ENCODE peak calls at places on chromosomes 3 and 15, in six cellular contexts. One of them, this sample, is unnamed.

GRCh38 chr3:12401208-12401607 is 83.1 kb upstream of the TSEN2 start:
- DNase-seq in H9: no peak
- DNase-seq in right atrium auricular region: no peak
- DNase-seq in suprapubic skin: no peak
- DNase-seq in PC-3: no peak
- DNase-seq in cardiac muscle cell: no peak
- DNase-seq in this sample: no peak

GRCh38 chr3:72485649-72486048 is 362.6 kb downstream of the SHQ1 start:
- DNase-seq in H9: no peak
- DNase-seq in right atrium auricular region: no peak
- DNase-seq in suprapubic skin: no peak
- DNase-seq in PC-3: no peak
- DNase-seq in cardiac muscle cell: peak; percentile 74
- DNase-seq in this sample: no peak

GRCh38 chr3:43171770-43172169 is 65.9 kb upstream of the POMGNT2 start:
- DNase-seq in H9: no peak
- DNase-seq in right atrium auricular region: no peak
- DNase-seq in suprapubic skin: no peak
- DNase-seq in PC-3: peak; percentile 56
- DNase-seq in cardiac muscle cell: no peak
- DNase-seq in this sample: no peak

GRCh38 chr15:41811432-41812195 is 16.3 kb upstream of the JMJD7 start:
- DNase-seq in H9: peak; percentile 81
- DNase-seq in right atrium auricular region: peak; percentile 84
- DNase-seq in suprapubic skin: peak; percentile 89
- DNase-seq in PC-3: peak; percentile 89
- DNase-seq in cardiac muscle cell: peak; percentile 91
- DNase-seq in this sample: peak; percentile 80

GRCh38 chr3:171833006-171833405 is 10.1 kb upstream of the TMEM212 start:
- DNase-seq in H9: no peak
- DNase-seq in right atrium auricular region: no peak
- DNase-seq in suprapubic skin: no peak
- DNase-seq in PC-3: no peak
- DNase-seq in cardiac muscle cell: no peak
- DNase-seq in this sample: no peak

GRCh38 chr3:115804722-115805121 is 181.4 kb downstream of the GAP43 start:
- DNase-seq in H9: no peak
- DNase-seq in right atrium auricular region: no peak
- DNase-seq in suprapubic skin: no peak
- DNase-seq in PC-3: peak; percentile 96
- DNase-seq in cardiac muscle cell: peak; percentile 85
- DNase-seq in this sample: no peak

GRCh38 chr3:169479314-169479939 is 184.1 kb downstream of the MECOM start:
- DNase-seq in H9: no peak
- DNase-seq in right atrium auricular region: no peak
- DNase-seq in suprapubic skin: no peak
- DNase-seq in PC-3: no peak
- DNase-seq in cardiac muscle cell: peak; percentile 39
- DNase-seq in this sample: no peak

GRCh38 chr3:161821591-161821990 is 325.0 kb downstream of the OTOL1 start:
- DNase-seq in H9: no peak
- DNase-seq in right atrium auricular region: no peak
- DNase-seq in suprapubic skin: no peak
- DNase-seq in PC-3: peak; percentile 37
- DNase-seq in cardiac muscle cell: no peak
- DNase-seq in this sample: no peak

GRCh38 chr15:47517737-47518136 is 199.6 kb upstream of the SEMA6D start:
- DNase-seq in H9: no peak
- DNase-seq in right atrium auricular region: no peak
- DNase-seq in suprapubic skin: no peak
- DNase-seq in PC-3: no peak
- DNase-seq in cardiac muscle cell: peak; percentile 56
- DNase-seq in this sample: no peak

GRCh38 chr3:71388535-71389120 is 194.9 kb downstream of the FOXP1 start:
- DNase-seq in H9: no peak
- DNase-seq in right atrium auricular region: no peak
- DNase-seq in suprapubic skin: no peak
- DNase-seq in PC-3: no peak
- DNase-seq in cardiac muscle cell: no peak
- DNase-seq in this sample: peak; percentile 45

GRCh38 chr3:60528651-60529050 is 722.6 kb downstream of the FHIT start:
- DNase-seq in H9: no peak
- DNase-seq in right atrium auricular region: no peak
- DNase-seq in suprapubic skin: no peak
- DNase-seq in PC-3: no peak
- DNase-seq in cardiac muscle cell: no peak
- DNase-seq in this sample: no peak
- H3K4me1 ChIP-seq in H9: no peaks in the 10 kb centered on the region
- H3K4me1 ChIP-seq in right atrium auricular region: no peaks in the 10 kb centered on the region
- H3K4me1 ChIP-seq in suprapubic skin: no peaks in the 10 kb centered on the region
- H3K4me1 ChIP-seq in PC-3: no peaks in the 10 kb centered on the region
- H3K4me1 ChIP-seq in cardiac muscle cell: no peaks in the 10 kb centered on the region
- H3K4me1 ChIP-seq in this sample: no peaks in the 10 kb centered on the region

GRCh38 chr3:187736418-187736871 is 8.8 kb downstream of the BCL6 start:
- DNase-seq in H9: no peak
- DNase-seq in right atrium auricular region: no peak
- DNase-seq in suprapubic skin: no peak
- DNase-seq in PC-3: peak; percentile 45
- DNase-seq in cardiac muscle cell: peak; percentile 75
- DNase-seq in this sample: no peak

GRCh38 chr3:187734841-187735240 is 10.4 kb downstream of the BCL6 start:
- DNase-seq in H9: no peak
- DNase-seq in right atrium auricular region: no peak
- DNase-seq in suprapubic skin: no peak
- DNase-seq in PC-3: no peak
- DNase-seq in cardiac muscle cell: peak; percentile 24
- DNase-seq in this sample: no peak

GRCh38 chr3:187733371-187733770 is 11.9 kb downstream of the BCL6 start:
- DNase-seq in H9: no peak
- DNase-seq in right atrium auricular region: no peak
- DNase-seq in suprapubic skin: no peak
- DNase-seq in PC-3: no peak
- DNase-seq in cardiac muscle cell: no peak
- DNase-seq in this sample: no peak

GRCh38 chr3:187735837-187736236 is 9.4 kb downstream of the BCL6 start:
- DNase-seq in H9: no peak
- DNase-seq in right atrium auricular region: no peak
- DNase-seq in suprapubic skin: no peak
- DNase-seq in PC-3: no peak
- DNase-seq in cardiac muscle cell: peak; percentile 10
- DNase-seq in this sample: no peak

GRCh38 chr3:187735383-187735782 is 9.9 kb downstream of the BCL6 start:
- DNase-seq in H9: no peak
- DNase-seq in right atrium auricular region: no peak
- DNase-seq in suprapubic skin: no peak
- DNase-seq in PC-3: no peak
- DNase-seq in cardiac muscle cell: no peak
- DNase-seq in this sample: no peak
- H3K4me1 ChIP-seq in H9: peaks cover 10% of the 10 kb centered on the region
- H3K4me1 ChIP-seq in right atrium auricular region: no peaks in the 10 kb centered on the region
- H3K4me1 ChIP-seq in suprapubic skin: peaks cover 54% of the 10 kb centered on the region
- H3K4me1 ChIP-seq in PC-3: peaks cover 22% of the 10 kb centered on the region
- H3K4me1 ChIP-seq in cardiac muscle cell: peaks cover 15% of the 10 kb centered on the region
- H3K4me1 ChIP-seq in this sample: no peaks in the 10 kb centered on the region

GRCh38 chr3:157163554-157163953 is 3.6 kb upstream of the CCNL1 start:
- DNase-seq in H9: no peak
- DNase-seq in right atrium auricular region: no peak
- DNase-seq in suprapubic skin: no peak
- DNase-seq in PC-3: no peak
- DNase-seq in cardiac muscle cell: no peak
- DNase-seq in this sample: no peak
- H3K4me1 ChIP-seq in H9: no peaks in the 10 kb centered on the region
- H3K4me1 ChIP-seq in right atrium auricular region: no peaks in the 10 kb centered on the region
- H3K4me1 ChIP-seq in suprapubic skin: peaks cover 14% of the 10 kb centered on the region
- H3K4me1 ChIP-seq in PC-3: peaks cover 12% of the 10 kb centered on the region
- H3K4me1 ChIP-seq in cardiac muscle cell: peaks cover 9% of the 10 kb centered on the region
- H3K4me1 ChIP-seq in this sample: peaks cover 4% of the 10 kb centered on the region

GRCh38 chr3:126911162-126912026 is 71.5 kb upstream of the PLXNA1 start:
- DNase-seq in H9: peak; percentile 50
- DNase-seq in right atrium auricular region: peak; percentile 80
- DNase-seq in suprapubic skin: peak; percentile 72
- DNase-seq in PC-3: peak; percentile 95
- DNase-seq in cardiac muscle cell: peak; percentile 86
- DNase-seq in this sample: peak; percentile 36
- H3K4me1 ChIP-seq in H9: peaks cover 6% of the 10 kb centered on the region
- H3K4me1 ChIP-seq in right atrium auricular region: no peaks in the 10 kb centered on the region
- H3K4me1 ChIP-seq in suprapubic skin: peaks cover 26% of the 10 kb centered on the region
- H3K4me1 ChIP-seq in PC-3: peaks cover 39% of the 10 kb centered on the region
- H3K4me1 ChIP-seq in cardiac muscle cell: peaks cover 5% of the 10 kb centered on the region
- H3K4me1 ChIP-seq in this sample: no peaks in the 10 kb centered on the region

GRCh38 chr3:67601919-67602608 is 52.3 kb downstream of the SUCLG2 start:
- DNase-seq in H9: no peak
- DNase-seq in right atrium auricular region: no peak
- DNase-seq in suprapubic skin: no peak
- DNase-seq in PC-3: no peak
- DNase-seq in cardiac muscle cell: no peak
- DNase-seq in this sample: peak; percentile 10
- H3K4me1 ChIP-seq in H9: peaks cover 3% of the 10 kb centered on the region
- H3K4me1 ChIP-seq in right atrium auricular region: no peaks in the 10 kb centered on the region
- H3K4me1 ChIP-seq in suprapubic skin: no peaks in the 10 kb centered on the region
- H3K4me1 ChIP-seq in PC-3: peaks cover 28% of the 10 kb centered on the region
- H3K4me1 ChIP-seq in cardiac muscle cell: no peaks in the 10 kb centered on the region
- H3K4me1 ChIP-seq in this sample: no peaks in the 10 kb centered on the region

DNA sequence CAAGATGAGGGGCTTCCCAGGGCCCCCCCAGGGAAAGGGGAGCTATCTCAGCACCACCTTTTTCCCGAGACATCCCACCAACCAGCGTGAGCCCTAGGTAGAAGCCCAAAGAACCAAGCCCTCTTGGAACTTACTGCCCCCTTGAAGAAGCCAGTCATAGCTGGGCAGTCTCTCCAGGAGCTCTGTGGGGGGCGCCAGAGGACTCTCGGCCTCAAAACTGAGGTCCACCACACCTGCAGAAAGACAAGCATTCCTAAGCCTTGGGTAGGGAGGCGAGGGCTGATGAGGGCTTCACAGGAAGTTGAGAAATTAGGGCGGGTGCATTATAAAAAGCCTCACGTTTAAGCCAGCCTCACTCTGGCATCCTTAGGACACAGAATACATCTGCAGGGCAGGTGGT is 9.0 kb downstream of the SSUH2 start:
- DNase-seq in H9: peak; percentile 58
- DNase-seq in right atrium auricular region: no peak
- DNase-seq in suprapubic skin: no peak
- DNase-seq in PC-3: no peak
- DNase-seq in cardiac muscle cell: no peak
- DNase-seq in this sample: no peak
- H3K4me1 ChIP-seq in H9: no peaks in the 10 kb centered on the region
- H3K4me1 ChIP-seq in right atrium auricular region: no peaks in the 10 kb centered on the region
- H3K4me1 ChIP-seq in suprapubic skin: peaks cover 11% of the 10 kb centered on the region
- H3K4me1 ChIP-seq in PC-3: peaks cover 19% of the 10 kb centered on the region
- H3K4me1 ChIP-seq in cardiac muscle cell: no peaks in the 10 kb centered on the region
- H3K4me1 ChIP-seq in this sample: peaks cover 3% of the 10 kb centered on the region

GRCh38 chr15:90558182-90558581 is 28.5 kb downstream of the CRTC3 start:
- DNase-seq in H9: no peak
- DNase-seq in right atrium auricular region: peak; percentile 71
- DNase-seq in suprapubic skin: no peak
- DNase-seq in PC-3: no peak
- DNase-seq in cardiac muscle cell: peak; percentile 60
- DNase-seq in this sample: peak; percentile 90
- H3K4me1 ChIP-seq in H9: no peaks in the 10 kb centered on the region
- H3K4me1 ChIP-seq in right atrium auricular region: no peaks in the 10 kb centered on the region
- H3K4me1 ChIP-seq in suprapubic skin: peaks cover 69% of the 10 kb centered on the region
- H3K4me1 ChIP-seq in PC-3: no peaks in the 10 kb centered on the region
- H3K4me1 ChIP-seq in cardiac muscle cell: peaks cover 48% of the 10 kb centered on the region
- H3K4me1 ChIP-seq in this sample: peaks cover 14% of the 10 kb centered on the region

GRCh38 chr15:63189955-63190691 is 717 bp downstream of the RAB8B start:
- DNase-seq in H9: no peak
- DNase-seq in right atrium auricular region: peak; percentile 51
- DNase-seq in suprapubic skin: no peak
- DNase-seq in PC-3: no peak
- DNase-seq in cardiac muscle cell: no peak
- DNase-seq in this sample: peak; percentile 38
- H3K4me1 ChIP-seq in H9: no peaks in the 10 kb centered on the region
- H3K4me1 ChIP-seq in right atrium auricular region: no peaks in the 10 kb centered on the region
- H3K4me1 ChIP-seq in suprapubic skin: peaks cover 54% of the 10 kb centered on the region
- H3K4me1 ChIP-seq in PC-3: peaks cover 39% of the 10 kb centered on the region
- H3K4me1 ChIP-seq in cardiac muscle cell: peaks cover 14% of the 10 kb centered on the region
- H3K4me1 ChIP-seq in this sample: peaks cover 4% of the 10 kb centered on the region

This sample was measured in small intestine.